ENCODE peak calls at places on chromosomes 7 and 10, in six cellular contexts. One of them, this sample, is unnamed.

GRCh38 chr7:107560898-107561516 is 2.7 kb downstream of the COG5 start:
- DNase-seq in H9: no peak
- DNase-seq in stimulated activated naive CD4-positive, alpha-beta T cell: peak
- DNase-seq in hepatocyte: no peak
- DNase-seq in T-helper 9 cell: peak
- DNase-seq in IMR-90: no peak
- DNase-seq in this sample: no peak

GRCh38 chr10:27242473-27242950 is 1.9 kb upstream of the ACBD5 start:
- DNase-seq in T-helper 9 cell: no peak
- DNase-seq in stimulated activated naive CD4-positive, alpha-beta T cell: no peak
- DNase-seq in hepatocyte: no peak
- DNase-seq in H9: no peak
- DNase-seq in IMR-90: no peak
- DNase-seq in this sample: no peak

GRCh38 chr10:102418612-102419560 is at the start of gene PSD:
- DNase-seq in stimulated activated naive CD4-positive, alpha-beta T cell: no peak
- DNase-seq in IMR-90: no peak
- DNase-seq in H9: peak
- DNase-seq in T-helper 9 cell: no peak
- DNase-seq in hepatocyte: no peak
- DNase-seq in this sample: no peak

GRCh38 chr10:13984647-13985155 is 346.0 kb downstream of the FRMD4A start:
- DNase-seq in IMR-90: peak
- DNase-seq in H9: no peak
- DNase-seq in hepatocyte: no peak
- DNase-seq in T-helper 9 cell: no peak
- DNase-seq in stimulated activated naive CD4-positive, alpha-beta T cell: no peak
- DNase-seq in this sample: no peak

GRCh38 chr7:6365451-6365850 is 82.3 kb downstream of the DAGLB start:
- DNase-seq in hepatocyte: no peak
- DNase-seq in stimulated activated naive CD4-positive, alpha-beta T cell: no peak
- DNase-seq in H9: no peak
- DNase-seq in T-helper 9 cell: no peak
- DNase-seq in IMR-90: no peak
- DNase-seq in this sample: no peak

GRCh38 chr7:79973455-79973854 is 161.2 kb upstream of the GNAI1 start:
- DNase-seq in H9: no peak
- DNase-seq in stimulated activated naive CD4-positive, alpha-beta T cell: no peak
- DNase-seq in hepatocyte: no peak
- DNase-seq in T-helper 9 cell: no peak
- DNase-seq in IMR-90: no peak
- DNase-seq in this sample: no peak

GRCh38 chr7:134034652-134035051 is 92.5 kb upstream of the LRGUK start:
- DNase-seq in T-helper 9 cell: no peak
- DNase-seq in H9: no peak
- DNase-seq in hepatocyte: no peak
- DNase-seq in stimulated activated naive CD4-positive, alpha-beta T cell: no peak
- DNase-seq in IMR-90: no peak
- DNase-seq in this sample: no peak

GRCh38 chr10:104267721-104268690 is 978 bp upstream of the GSTO2 start:
- DNase-seq in IMR-90: no peak
- DNase-seq in T-helper 9 cell: no peak
- DNase-seq in hepatocyte: no peak
- DNase-seq in H9: no peak
- DNase-seq in stimulated activated naive CD4-positive, alpha-beta T cell: no peak
- DNase-seq in this sample: no peak

GRCh38 chr10:71601273-71601672 is 118.3 kb downstream of the C10orf105 start:
- DNase-seq in hepatocyte: no peak
- DNase-seq in stimulated activated naive CD4-positive, alpha-beta T cell: no peak
- DNase-seq in H9: no peak
- DNase-seq in IMR-90: no peak
- DNase-seq in T-helper 9 cell: no peak
- DNase-seq in this sample: no peak

GRCh38 chr10:94889123-94889522 is 49.3 kb upstream of the CYP2C9 start:
- DNase-seq in T-helper 9 cell: no peak
- DNase-seq in IMR-90: no peak
- DNase-seq in stimulated activated naive CD4-positive, alpha-beta T cell: no peak
- DNase-seq in hepatocyte: no peak
- DNase-seq in H9: no peak
- DNase-seq in this sample: no peak

GRCh38 chr7:95391761-95392160 is 4.4 kb downstream of the PON3 start:
- DNase-seq in hepatocyte: no peak
- DNase-seq in stimulated activated naive CD4-positive, alpha-beta T cell: no peak
- DNase-seq in T-helper 9 cell: no peak
- DNase-seq in IMR-90: no peak
- DNase-seq in H9: no peak
- DNase-seq in this sample: no peak

GRCh38 chr10:22030421-22030820 is 26.9 kb upstream of the DNAJC1 start:
- DNase-seq in IMR-90: no peak
- DNase-seq in T-helper 9 cell: no peak
- DNase-seq in stimulated activated naive CD4-positive, alpha-beta T cell: no peak
- DNase-seq in hepatocyte: no peak
- DNase-seq in H9: no peak
- DNase-seq in this sample: no peak

GRCh38 chr7:5594616-5595544 is 171.2 kb upstream of the TNRC18 start:
- DNase-seq in T-helper 9 cell: no peak
- DNase-seq in IMR-90: peak
- DNase-seq in hepatocyte: peak
- DNase-seq in H9: peak
- DNase-seq in stimulated activated naive CD4-positive, alpha-beta T cell: no peak
- DNase-seq in this sample: no peak

GRCh38 chr10:85510682-85511081 is 855.9 kb downstream of the GRID1 start:
- DNase-seq in T-helper 9 cell: no peak
- DNase-seq in hepatocyte: no peak
- DNase-seq in stimulated activated naive CD4-positive, alpha-beta T cell: no peak
- DNase-seq in H9: no peak
- DNase-seq in IMR-90: no peak
- DNase-seq in this sample: no peak

GRCh38 chr10:3761111-3761686 is 23.8 kb downstream of the KLF6 start:
- DNase-seq in T-helper 9 cell: no peak
- DNase-seq in H9: no peak
- DNase-seq in hepatocyte: peak
- DNase-seq in IMR-90: peak
- DNase-seq in stimulated activated naive CD4-positive, alpha-beta T cell: no peak
- DNase-seq in this sample: no peak

GRCh38 chr10:33099748-33100147 is 141.7 kb upstream of the ITGB1 start:
- DNase-seq in IMR-90: peak
- DNase-seq in hepatocyte: no peak
- DNase-seq in T-helper 9 cell: no peak
- DNase-seq in H9: no peak
- DNase-seq in stimulated activated naive CD4-positive, alpha-beta T cell: no peak
- DNase-seq in this sample: no peak

GRCh38 chr7:44979481-44980392 is 922 bp upstream of the MYO1G start:
- DNase-seq in IMR-90: no peak
- DNase-seq in H9: no peak
- DNase-seq in stimulated activated naive CD4-positive, alpha-beta T cell: no peak
- DNase-seq in hepatocyte: no peak
- DNase-seq in T-helper 9 cell: no peak
- DNase-seq in this sample: no peak

GRCh38 chr7:98276241-98276761 is 5.2 kb upstream of the BRI3 start:
- DNase-seq in T-helper 9 cell: no peak
- DNase-seq in IMR-90: peak
- DNase-seq in stimulated activated naive CD4-positive, alpha-beta T cell: no peak
- DNase-seq in H9: no peak
- DNase-seq in hepatocyte: peak
- DNase-seq in this sample: no peak

GRCh38 chr10:93160829-93161228 is 87.1 kb downstream of the CYP26A1 start:
- DNase-seq in H9: no peak
- DNase-seq in stimulated activated naive CD4-positive, alpha-beta T cell: no peak
- DNase-seq in hepatocyte: no peak
- DNase-seq in IMR-90: peak
- DNase-seq in T-helper 9 cell: no peak
- DNase-seq in this sample: no peak

GRCh38 chr10:80158598-80159127 is 26.1 kb downstream of the PLAC9 start:
- DNase-seq in T-helper 9 cell: no peak
- DNase-seq in stimulated activated naive CD4-positive, alpha-beta T cell: no peak
- DNase-seq in IMR-90: peak
- DNase-seq in H9: no peak
- DNase-seq in hepatocyte: peak
- DNase-seq in this sample: peak

GRCh38 chr7:40775877-40776276 is 641.1 kb downstream of the SUGCT start:
- DNase-seq in stimulated activated naive CD4-positive, alpha-beta T cell: no peak
- DNase-seq in IMR-90: no peak
- DNase-seq in hepatocyte: no peak
- DNase-seq in T-helper 9 cell: no peak
- DNase-seq in H9: no peak
- DNase-seq in this sample: no peak

GRCh38 chr10:127082651-127083050 is 113.7 kb downstream of the INSYN2A start:
- DNase-seq in H9: no peak
- DNase-seq in stimulated activated naive CD4-positive, alpha-beta T cell: no peak
- DNase-seq in IMR-90: no peak
- DNase-seq in hepatocyte: no peak
- DNase-seq in T-helper 9 cell: no peak
- DNase-seq in this sample: no peak

GRCh38 chr7:7490003-7490402 is 45.7 kb downstream of the COL28A1 start:
- DNase-seq in T-helper 9 cell: no peak
- DNase-seq in H9: no peak
- DNase-seq in IMR-90: no peak
- DNase-seq in hepatocyte: no peak
- DNase-seq in stimulated activated naive CD4-positive, alpha-beta T cell: no peak
- DNase-seq in this sample: no peak

GRCh38 chr7:94244760-94245159 is 149.9 kb upstream of the COL1A2 start:
- DNase-seq in stimulated activated naive CD4-positive, alpha-beta T cell: no peak
- DNase-seq in IMR-90: no peak
- DNase-seq in T-helper 9 cell: no peak
- DNase-seq in hepatocyte: no peak
- DNase-seq in H9: no peak
- DNase-seq in this sample: no peak

GRCh38 chr7:81873559-81873958 is 103.7 kb upstream of the HGF start:
- DNase-seq in T-helper 9 cell: no peak
- DNase-seq in hepatocyte: no peak
- DNase-seq in stimulated activated naive CD4-positive, alpha-beta T cell: no peak
- DNase-seq in IMR-90: peak
- DNase-seq in H9: no peak
- DNase-seq in this sample: no peak

GRCh38 chr10:112842832-112843360 is 107.2 kb upstream of the TCF7L2 start:
- DNase-seq in hepatocyte: no peak
- DNase-seq in IMR-90: peak
- DNase-seq in stimulated activated naive CD4-positive, alpha-beta T cell: no peak
- DNase-seq in H9: no peak
- DNase-seq in T-helper 9 cell: no peak
- DNase-seq in this sample: no peak

GRCh38 chr7:96426027-96426426 is 104.1 kb upstream of the SLC25A13 start:
- DNase-seq in hepatocyte: no peak
- DNase-seq in H9: no peak
- DNase-seq in IMR-90: no peak
- DNase-seq in stimulated activated naive CD4-positive, alpha-beta T cell: no peak
- DNase-seq in T-helper 9 cell: no peak
- DNase-seq in this sample: peak

GRCh38 chr10:98425511-98426352 is 10.8 kb upstream of the PYROXD2 start:
- DNase-seq in T-helper 9 cell: peak
- DNase-seq in stimulated activated naive CD4-positive, alpha-beta T cell: peak
- DNase-seq in H9: peak
- DNase-seq in IMR-90: peak
- DNase-seq in hepatocyte: peak
- DNase-seq in this sample: peak

GRCh38 chr10:16441106-16441850 is 4.5 kb downstream of the PTER start:
- DNase-seq in IMR-90: peak
- DNase-seq in stimulated activated naive CD4-positive, alpha-beta T cell: no peak
- DNase-seq in H9: no peak
- DNase-seq in hepatocyte: no peak
- DNase-seq in T-helper 9 cell: no peak
- DNase-seq in this sample: no peak

GRCh38 chr7:84729284-84729683 is 457.6 kb downstream of the SEMA3D start:
- DNase-seq in hepatocyte: no peak
- DNase-seq in stimulated activated naive CD4-positive, alpha-beta T cell: no peak
- DNase-seq in H9: no peak
- DNase-seq in IMR-90: peak
- DNase-seq in T-helper 9 cell: no peak
- DNase-seq in this sample: no peak

GRCh38 chr10:30606313-30606712 is 23.2 kb downstream of the LYZL2 start:
- DNase-seq in T-helper 9 cell: no peak
- DNase-seq in stimulated activated naive CD4-positive, alpha-beta T cell: no peak
- DNase-seq in IMR-90: no peak
- DNase-seq in hepatocyte: no peak
- DNase-seq in H9: no peak
- DNase-seq in this sample: peak

This sample was measured in Calu3.